ENCODE peak calls at places on chromosomes 16 and 17, in ten cellular contexts. One of them, this sample, is unnamed.

GRCh38 chr16:2015117-2015946 is 4.3 kb upstream of the NPW start:
- DNase-seq in neural crest cell: no peak
- DNase-seq in AG08395: no peak
- DNase-seq in NCI-H510A treated with DMSO at 0.1 percent for 48 hours: no peak
- DNase-seq in thoracic aorta: no peak
- DNase-seq in Peyer's patch: peak
- DNase-seq in KG1: no peak
- DNase-seq in activated CD8-positive, alpha-beta memory T cell treated with anti-CD3 and anti-CD28 coated beads for 48 hours: no peak
- DNase-seq in NCI-H1694: no peak
- DNase-seq in hypothalamus: no peak
- DNase-seq in this sample: no peak

GRCh38 chr17:15659663-15660062 is 24.4 kb downstream of the TRIM16 start:
- DNase-seq in AG08395: no peak
- DNase-seq in KG1: no peak
- DNase-seq in NCI-H1694: no peak
- DNase-seq in NCI-H510A treated with DMSO at 0.1 percent for 48 hours: no peak
- DNase-seq in thoracic aorta: no peak
- DNase-seq in neural crest cell: no peak
- DNase-seq in activated CD8-positive, alpha-beta memory T cell treated with anti-CD3 and anti-CD28 coated beads for 48 hours: no peak
- DNase-seq in hypothalamus: no peak
- DNase-seq in Peyer's patch: no peak
- DNase-seq in this sample: no peak

GRCh38 chr17:65389956-65390355 is 171.5 kb downstream of the AXIN2 start:
- DNase-seq in hypothalamus: no peak
- DNase-seq in KG1: no peak
- DNase-seq in AG08395: peak
- DNase-seq in activated CD8-positive, alpha-beta memory T cell treated with anti-CD3 and anti-CD28 coated beads for 48 hours: no peak
- DNase-seq in Peyer's patch: no peak
- DNase-seq in thoracic aorta: no peak
- DNase-seq in NCI-H1694: no peak
- DNase-seq in neural crest cell: no peak
- DNase-seq in NCI-H510A treated with DMSO at 0.1 percent for 48 hours: no peak
- DNase-seq in this sample: peak

GRCh38 chr17:29682987-29683386 is 60.3 kb upstream of the CORO6 start:
- DNase-seq in hypothalamus: no peak
- DNase-seq in Peyer's patch: no peak
- DNase-seq in NCI-H510A treated with DMSO at 0.1 percent for 48 hours: no peak
- DNase-seq in activated CD8-positive, alpha-beta memory T cell treated with anti-CD3 and anti-CD28 coated beads for 48 hours: no peak
- DNase-seq in neural crest cell: no peak
- DNase-seq in KG1: no peak
- DNase-seq in thoracic aorta: no peak
- DNase-seq in AG08395: no peak
- DNase-seq in NCI-H1694: no peak
- DNase-seq in this sample: peak

GRCh38 chr16:71542377-71542776 is 16.2 kb downstream of the CHST4 start:
- DNase-seq in neural crest cell: peak
- DNase-seq in Peyer's patch: peak
- DNase-seq in NCI-H1694: no peak
- DNase-seq in NCI-H510A treated with DMSO at 0.1 percent for 48 hours: no peak
- DNase-seq in activated CD8-positive, alpha-beta memory T cell treated with anti-CD3 and anti-CD28 coated beads for 48 hours: peak
- DNase-seq in hypothalamus: no peak
- DNase-seq in thoracic aorta: no peak
- DNase-seq in AG08395: peak
- DNase-seq in KG1: no peak
- DNase-seq in this sample: peak

GRCh38 chr17:4180791-4181190 is 37.8 kb downstream of the CYB5D2 start:
- DNase-seq in activated CD8-positive, alpha-beta memory T cell treated with anti-CD3 and anti-CD28 coated beads for 48 hours: no peak
- DNase-seq in Peyer's patch: peak
- DNase-seq in NCI-H1694: no peak
- DNase-seq in KG1: no peak
- DNase-seq in neural crest cell: no peak
- DNase-seq in NCI-H510A treated with DMSO at 0.1 percent for 48 hours: no peak
- DNase-seq in hypothalamus: no peak
- DNase-seq in AG08395: no peak
- DNase-seq in thoracic aorta: no peak
- DNase-seq in this sample: no peak

GRCh38 chr17:83203472-83204221 is 124.2 kb downstream of the METRNL start:
- DNase-seq in Peyer's patch: peak
- DNase-seq in KG1: no peak
- DNase-seq in NCI-H510A treated with DMSO at 0.1 percent for 48 hours: no peak
- DNase-seq in hypothalamus: no peak
- DNase-seq in activated CD8-positive, alpha-beta memory T cell treated with anti-CD3 and anti-CD28 coated beads for 48 hours: no peak
- DNase-seq in NCI-H1694: no peak
- DNase-seq in neural crest cell: no peak
- DNase-seq in thoracic aorta: no peak
- DNase-seq in AG08395: no peak
- DNase-seq in this sample: peak

GRCh38 chr17:56125830-56126819 is 27.1 kb upstream of the ANKFN1 start:
- DNase-seq in AG08395: peak
- DNase-seq in Peyer's patch: no peak
- DNase-seq in KG1: no peak
- DNase-seq in NCI-H1694: peak
- DNase-seq in NCI-H510A treated with DMSO at 0.1 percent for 48 hours: peak
- DNase-seq in activated CD8-positive, alpha-beta memory T cell treated with anti-CD3 and anti-CD28 coated beads for 48 hours: no peak
- DNase-seq in thoracic aorta: no peak
- DNase-seq in hypothalamus: no peak
- DNase-seq in neural crest cell: peak
- DNase-seq in this sample: peak